ENCODE peak calls at places on chromosome 1, in five cellular contexts. Y is heart right ventricle; M is cerebellum; Q is activated CD4-positive, alpha-beta memory T cell treated with anti-CD3 and anti-CD28 coated beads, Interleukin-2, amount 10 ng/mL, durations not matched to agents 7 days and 5 days; F is spleen. D is an unnamed sample.
A peak's percentile ranks its signal among the peaks of the same experiment; 100 is the strongest.

GRCh38 chr1:150813028-150813707 is 5.1 kb upstream of the CTSK start:
- DNase-seq in M (no peak), F (peak; percentile 84), Q (peak; percentile 18), Y (peak; percentile 45), D (no peak)

GRCh38 chr1:247115141-247115510 is 11.0 kb upstream of the ZNF669 start:
- DNase-seq in Y (no peak), M (no peak), F (no peak), Q (no peak), D (no peak)

GRCh38 chr1:222331765-222332164 is 216.1 kb downstream of the HHIPL2 start:
- DNase-seq in M (no peak), F (no peak), Y (no peak), Q (no peak), D (no peak)

GRCh38 chr1:233959089-233959488 is 54.6 kb downstream of the SLC35F3 start:
- DNase-seq in M (no peak), Q (no peak), F (no peak), Y (no peak), D (no peak)

GRCh38 chr1:99645699-99646531 is at the start of gene PALMD:
- DNase-seq in Q (no peak), Y (peak; percentile 61), F (no peak), M (no peak), D (no peak)

GRCh38 chr1:4668738-4669700 is 14.6 kb downstream of the AJAP1 start:
- DNase-seq in Y (no peak), M (no peak), Q (no peak), F (no peak), D (no peak)

GRCh38 chr1:9066945-9067807 is 2.3 kb downstream of the SLC2A5 start:
- DNase-seq in Y (peak; percentile 69), M (no peak), Q (no peak), F (peak; percentile 73), D (no peak)

GRCh38 chr1:162381941-162382750 is 618 bp downstream of the C1orf226 start:
- DNase-seq in Y (no peak), F (no peak), Q (no peak), M (no peak), D (no peak)

D was measured in chondrocyte.